ENCODE peak calls at places on chromosomes 3 and 15, in eight cellular contexts. One of them, this sample, is unnamed.

GRCh38 chr3:42497009-42497731 is 5.3 kb upstream of the VIPR1 start:
- DNase-seq in colonic mucosa: peak; percentile 18
- DNase-seq in CD4-positive, alpha-beta memory T cell: no peak
- DNase-seq in heart right ventricle: no peak
- DNase-seq in RWPE1: no peak
- DNase-seq in activated T-cell treated with anti-CD3 and anti-CD28 coated beads for 1 hour: no peak
- DNase-seq in NCI-H1436: no peak
- DNase-seq in activated CD8-positive, alpha-beta memory T cell treated with anti-CD3 and anti-CD28 coated beads for 48 hours: no peak
- DNase-seq in this sample: peak; percentile 7

GRCh38 chr15:78387678-78388077 is 47.5 kb downstream of the CRABP1 start:
- DNase-seq in activated CD8-positive, alpha-beta memory T cell treated with anti-CD3 and anti-CD28 coated beads for 48 hours: no peak
- DNase-seq in heart right ventricle: no peak
- DNase-seq in CD4-positive, alpha-beta memory T cell: no peak
- DNase-seq in colonic mucosa: no peak
- DNase-seq in RWPE1: no peak
- DNase-seq in activated T-cell treated with anti-CD3 and anti-CD28 coated beads for 1 hour: no peak
- DNase-seq in NCI-H1436: peak; percentile 70
- DNase-seq in this sample: no peak

GRCh38 chr15:90884719-90885431 is 571 bp downstream of the FES start:
- DNase-seq in RWPE1: no peak
- DNase-seq in activated CD8-positive, alpha-beta memory T cell treated with anti-CD3 and anti-CD28 coated beads for 48 hours: no peak
- DNase-seq in activated T-cell treated with anti-CD3 and anti-CD28 coated beads for 1 hour: no peak
- DNase-seq in colonic mucosa: no peak
- DNase-seq in CD4-positive, alpha-beta memory T cell: no peak
- DNase-seq in NCI-H1436: no peak
- DNase-seq in heart right ventricle: no peak
- DNase-seq in this sample: no peak

GRCh38 chr3:24018784-24019570 is 73.9 kb downstream of the NR1D2 start:
- DNase-seq in NCI-H1436: no peak
- DNase-seq in activated T-cell treated with anti-CD3 and anti-CD28 coated beads for 1 hour: no peak
- DNase-seq in RWPE1: peak; percentile 23
- DNase-seq in heart right ventricle: no peak
- DNase-seq in CD4-positive, alpha-beta memory T cell: no peak
- DNase-seq in colonic mucosa: no peak
- DNase-seq in activated CD8-positive, alpha-beta memory T cell treated with anti-CD3 and anti-CD28 coated beads for 48 hours: no peak
- DNase-seq in this sample: no peak

GRCh38 chr3:18439281-18439680 is 14.1 kb upstream of the SATB1 start:
- DNase-seq in heart right ventricle: no peak
- DNase-seq in activated T-cell treated with anti-CD3 and anti-CD28 coated beads for 1 hour: no peak
- DNase-seq in activated CD8-positive, alpha-beta memory T cell treated with anti-CD3 and anti-CD28 coated beads for 48 hours: no peak
- DNase-seq in RWPE1: no peak
- DNase-seq in CD4-positive, alpha-beta memory T cell: no peak
- DNase-seq in colonic mucosa: no peak
- DNase-seq in NCI-H1436: no peak
- DNase-seq in this sample: no peak

GRCh38 chr3:107699682-107700081 is 176.9 kb downstream of the BBX start:
- DNase-seq in CD4-positive, alpha-beta memory T cell: no peak
- DNase-seq in activated CD8-positive, alpha-beta memory T cell treated with anti-CD3 and anti-CD28 coated beads for 48 hours: no peak
- DNase-seq in RWPE1: peak; percentile 69
- DNase-seq in NCI-H1436: no peak
- DNase-seq in heart right ventricle: no peak
- DNase-seq in activated T-cell treated with anti-CD3 and anti-CD28 coated beads for 1 hour: no peak
- DNase-seq in colonic mucosa: no peak
- DNase-seq in this sample: no peak

GRCh38 chr3:117887031-117887430 is 1147.6 kb downstream of the IGSF11 start:
- DNase-seq in colonic mucosa: no peak
- DNase-seq in heart right ventricle: no peak
- DNase-seq in RWPE1: no peak
- DNase-seq in CD4-positive, alpha-beta memory T cell: no peak
- DNase-seq in activated CD8-positive, alpha-beta memory T cell treated with anti-CD3 and anti-CD28 coated beads for 48 hours: no peak
- DNase-seq in activated T-cell treated with anti-CD3 and anti-CD28 coated beads for 1 hour: no peak
- DNase-seq in NCI-H1436: no peak
- DNase-seq in this sample: no peak

GRCh38 chr3:107367353-107367752 is 9.9 kb upstream of the CCDC54 start:
- DNase-seq in RWPE1: peak; percentile 80
- DNase-seq in CD4-positive, alpha-beta memory T cell: no peak
- DNase-seq in NCI-H1436: no peak
- DNase-seq in activated CD8-positive, alpha-beta memory T cell treated with anti-CD3 and anti-CD28 coated beads for 48 hours: no peak
- DNase-seq in colonic mucosa: no peak
- DNase-seq in heart right ventricle: no peak
- DNase-seq in activated T-cell treated with anti-CD3 and anti-CD28 coated beads for 1 hour: no peak
- DNase-seq in this sample: no peak

GRCh38 chr15:48722764-48723661 is 77.5 kb upstream of the FBN1 start:
- DNase-seq in CD4-positive, alpha-beta memory T cell: no peak
- DNase-seq in activated T-cell treated with anti-CD3 and anti-CD28 coated beads for 1 hour: no peak
- DNase-seq in colonic mucosa: no peak
- DNase-seq in NCI-H1436: no peak
- DNase-seq in RWPE1: peak; percentile 85
- DNase-seq in heart right ventricle: no peak
- DNase-seq in activated CD8-positive, alpha-beta memory T cell treated with anti-CD3 and anti-CD28 coated beads for 48 hours: no peak
- DNase-seq in this sample: no peak